ENCODE peak calls at places on chromosomes 11 and 22, in five cellular contexts. Z is AG09309; J is CD8-positive, alpha-beta T cell; X is cardiac muscle cell; A is fibroblast of mammary gland. V is an unnamed sample.
A peak's percentile ranks its signal among the peaks of the same experiment; 100 is the strongest.

GRCh38 chr11:118897721-118898310 is 14.1 kb downstream of the CXCR5 start:
- DNase-seq in Z (no peak), J (no peak), A (no peak), X (no peak), V (no peak)

GRCh38 chr11:94602430-94603372 is 35.5 kb downstream of the PIWIL4 start:
- DNase-seq in Z (no peak), J (peak; percentile 11), A (peak; percentile 91), X (peak; percentile 83), V (no peak)

GRCh38 chr11:66080055-66080817 is 10.2 kb downstream of the PACS1 start:
- DNase-seq in A (peak; percentile 90), X (peak; percentile 74), Z (peak; percentile 67), J (peak; percentile 82), V (no peak)

GRCh38 chr22:28123989-28124766 is 205.1 kb upstream of the PITPNB start:
- DNase-seq in J (no peak), X (no peak), A (no peak), Z (no peak), V (no peak)

GRCh38 chr22:24414984-24415945 is 12.1 kb upstream of the ADORA2A start:
- DNase-seq in A (no peak), Z (no peak), J (no peak), X (no peak), V (no peak)

GRCh38 chr22:39515266-39516050 is 4.9 kb upstream of the ATF4 start:
- DNase-seq in A (no peak), X (no peak), Z (no peak), J (no peak), V (no peak)

GRCh38 chr11:126732981-126733380 is 267.6 kb downstream of the KIRREL3 start:
- DNase-seq in J (no peak), Z (no peak), A (no peak), X (no peak), V (no peak)

GRCh38 chr11:115848080-115848479 is 343.9 kb upstream of the CADM1 start:
- DNase-seq in J (no peak), X (no peak), Z (no peak), A (no peak), V (no peak)

GRCh38 chr22:23784215-23784732 is 2.5 kb upstream of the SMARCB1 start:
- DNase-seq in X (no peak), Z (peak; percentile 51), A (no peak), J (no peak), V (peak; percentile 24)

GRCh38 chr11:37371346-37371970 is 773.4 kb upstream of the RAG2 start:
- DNase-seq in Z (no peak), X (peak; percentile 8), A (no peak), J (no peak), V (peak; percentile 18)

GRCh38 chr11:75267171-75267970 is 26.8 kb downstream of the TPBGL start:
- DNase-seq in A (no peak), J (no peak), X (no peak), Z (no peak), V (no peak)

GRCh38 chr11:80702264-80702663 is 1261.4 kb upstream of the TENM4 start:
- DNase-seq in A (peak; percentile 4), Z (no peak), J (no peak), X (peak; percentile 3), V (no peak)

GRCh38 chr11:134363592-134363991 is 31.8 kb downstream of the GLB1L2 start:
- DNase-seq in A (no peak), Z (no peak), X (no peak), J (no peak), V (no peak)

GRCh38 chr22:24247564-24248344 is 2.9 kb upstream of the GGT5 start:
- DNase-seq in Z (peak; percentile 91), A (peak; percentile 99), X (peak; percentile 100), J (peak; percentile 50), V (peak; percentile 93)

GRCh38 chr11:1943977-1944376 is 3.2 kb upstream of the MRPL23 start:
- DNase-seq in X (peak; percentile 45), A (peak; percentile 33), J (no peak), Z (no peak), V (no peak)

GRCh38 chr22:39653787-39654077 is 83.2 kb downstream of the CACNA1I start:
- DNase-seq in A (no peak), J (no peak), Z (no peak), X (no peak), V (no peak)

GRCh38 chr11:615453-616319 is at the start of gene IRF7:
- DNase-seq in A (peak; percentile 81), X (peak; percentile 94), Z (peak; percentile 38), J (peak; percentile 92), V (peak; percentile 68)

GRCh38 chr11:93192163-93192562 is 5.6 kb downstream of the SLC36A4 start:
- DNase-seq in X (peak; percentile 17), A (no peak), J (no peak), Z (no peak), V (no peak)

GRCh38 chr11:134532176-134532920 is 120.3 kb upstream of the B3GAT1 start:
- DNase-seq in X (no peak), A (no peak), Z (no peak), J (peak; percentile 5), V (no peak)

GRCh38 chr11:30016588-30017363 is at the start of gene KCNA4:
- DNase-seq in X (peak; percentile 53), J (no peak), A (no peak), Z (no peak), V (no peak)

GRCh38 chr11:120032766-120033390 is 105.0 kb downstream of the TRIM29 start:
- DNase-seq in X (no peak), J (no peak), Z (no peak), A (no peak), V (no peak)

GRCh38 chr11:76512851-76513653 is 68.2 kb downstream of the EMSY start:
- DNase-seq in J (no peak), Z (peak; percentile 13), A (peak; percentile 52), X (peak; percentile 68), V (peak; percentile 29)

GRCh38 chr11:126281666-126282175 is 1.2 kb upstream of the TIRAP start:
- DNase-seq in A (no peak), X (no peak), J (no peak), Z (no peak), V (no peak)

GRCh38 chr22:25402160-25402500 is 162.3 kb upstream of the GRK3 start:
- DNase-seq in Z (no peak), A (no peak), X (no peak), J (no peak), V (no peak)

GRCh38 chr22:41914611-41915034 is 251 bp downstream of the SHISA8 start:
- DNase-seq in J (no peak), A (no peak), Z (no peak), X (no peak), V (no peak)

GRCh38 chr11:97015327-97015726 is 625.5 kb downstream of the JRKL start:
- DNase-seq in J (no peak), A (no peak), Z (no peak), X (no peak), V (no peak)

GRCh38 chr11:132036751-132037466 is 666.5 kb downstream of the NTM start:
- DNase-seq in J (no peak), Z (no peak), A (no peak), X (no peak), V (no peak)

GRCh38 chr11:6475936-6476335 is 2.2 kb upstream of the TRIM3 start:
- DNase-seq in Z (no peak), X (no peak), A (peak; percentile 12), J (no peak), V (no peak)

GRCh38 chr11:6476571-6476970 is 2.8 kb upstream of the TRIM3 start:
- DNase-seq in Z (no peak), J (no peak), A (no peak), X (no peak), V (no peak)

GRCh38 chr11:6473481-6474422 is at the start of gene TRIM3:
- DNase-seq in J (peak; percentile 74), A (peak; percentile 76), X (peak; percentile 94), Z (peak; percentile 45), V (peak; percentile 43)

GRCh38 chr11:6474423-6474792 is 667 bp upstream of the TRIM3 start:
- DNase-seq in A (no peak), J (no peak), Z (no peak), X (no peak), V (no peak)

GRCh38 chr11:6474806-6475500 is 1.2 kb upstream of the TRIM3 start:
- DNase-seq in A (no peak), Z (no peak), X (no peak), J (no peak), V (no peak)
- TF ChIP-seq CTCF in A (no peak), Z (no peak), X (no peak), J (no peak), V (no peak)

GRCh38 chr11:17386331-17387084 is 2.0 kb downstream of the KCNJ11 start:
- DNase-seq in A (peak; percentile 42), J (peak; percentile 34), Z (no peak), X (peak; percentile 60), V (no peak)
- H3K4me3 ChIP-seq in A (no peak overlapping the region), J (no peak overlapping the region), Z (no peak overlapping the region), X (no peak overlapping the region), V (no peak overlapping the region)

GRCh38 chr11:45754261-45754709 is 50.7 kb upstream of the SLC35C1 start:
- DNase-seq in X (peak; percentile 61), A (no peak), Z (no peak), J (no peak), V (no peak)

GRCh38 chr11:45754746-45755145 is 50.2 kb upstream of the SLC35C1 start:
- DNase-seq in J (no peak), A (no peak), Z (no peak), X (peak; percentile 57), V (no peak)

GRCh38 chr11:45756384-45757010 is 48.5 kb upstream of the SLC35C1 start:
- DNase-seq in A (no peak), X (no peak), J (no peak), Z (no peak), V (no peak)

GRCh38 chr11:45757672-45758071 is 47.3 kb upstream of the SLC35C1 start:
- DNase-seq in X (no peak), Z (no peak), J (no peak), A (no peak), V (no peak)

GRCh38 chr11:45755281-45755859 is 49.6 kb upstream of the SLC35C1 start:
- DNase-seq in A (no peak), Z (no peak), J (no peak), X (no peak), V (no peak)
- TF ChIP-seq CTCF in A (no peak), Z (no peak), J (no peak), X (no peak), V (no peak)

GRCh38 chr11:43941257-43941879 is 1.1 kb upstream of the C11orf96 start:
- DNase-seq in J (no peak), X (peak; percentile 48), Z (no peak), A (peak; percentile 57), V (no peak)
- H3K4me3 ChIP-seq in J (no peak overlapping the region), X (peak overlapping the region; percentile 73), Z (no peak overlapping the region), A (no peak overlapping the region), V (peak overlapping the region; percentile 43)